ENCODE peak calls at places on chromosome 6, in eight cellular contexts. Z, G, X, W, A, T, I and J are unnamed samples.

GRCh38 chr6:76351275-76351674 is 278.8 kb upstream of the IMPG1 start:
- DNase-seq in W (no peak), A (no peak), I (no peak), Z (no peak), G (no peak), X (peak; percentile 70), T (no peak), J (no peak)

GRCh38 chr6:141401168-141401567 is 731.6 kb upstream of the GJE1 start:
- DNase-seq in G (no peak), Z (no peak), I (no peak), W (no peak), X (no peak), A (peak; percentile 50), T (no peak), J (no peak)

GRCh38 chr6:159916752-159917151 is 26.0 kb downstream of the MAS1 start:
- DNase-seq in A (no peak), I (no peak), T (peak; percentile 74), W (no peak), X (no peak), Z (no peak), G (no peak), J (no peak)

GRCh38 chr6:163182696-163183095 is 231.8 kb upstream of the QKI start:
- DNase-seq in W (no peak), I (no peak), X (no peak), Z (no peak), A (no peak), G (no peak), T (no peak), J (no peak)

GRCh38 chr6:136226027-136226673 is 24.0 kb downstream of the MTFR2 start:
- DNase-seq in W (peak; percentile 36), G (no peak), I (peak; percentile 61), T (peak; percentile 89), Z (peak; percentile 29), X (peak; percentile 67), A (peak; percentile 27), J (no peak)

GRCh38 chr6:39389372-39389767 is 66.9 kb upstream of the KCNK16 start:
- DNase-seq in G (no peak), T (no peak), W (no peak), Z (no peak), A (peak; percentile 13), I (no peak), X (peak; percentile 73), J (no peak)

GRCh38 chr6:42963855-42964605 is 3.5 kb downstream of the GNMT start:
- DNase-seq in Z (peak; percentile 20), T (no peak), W (peak; percentile 20), X (peak; percentile 96), I (no peak), G (peak; percentile 31), A (peak; percentile 25), J (no peak)

GRCh38 chr6:144816936-144817335 is 531.8 kb downstream of the UTRN start:
- DNase-seq in A (no peak), W (no peak), X (no peak), G (no peak), Z (no peak), I (no peak), T (no peak), J (no peak)

GRCh38 chr6:48560408-48560807 is 449.4 kb upstream of the PTCHD4 start:
- DNase-seq in G (no peak), T (no peak), Z (no peak), I (no peak), W (no peak), A (peak; percentile 48), X (no peak), J (no peak)

GRCh38 chr6:81401970-81402690 is 350.4 kb downstream of the TENT5A start:
- DNase-seq in X (no peak), T (no peak), Z (no peak), G (no peak), W (no peak), A (peak; percentile 90), I (no peak), J (no peak)

GRCh38 chr6:117986401-117986800 is 79.3 kb downstream of the SLC35F1 start:
- DNase-seq in Z (no peak), G (no peak), T (no peak), X (no peak), W (no peak), I (no peak), A (no peak), J (no peak)

GRCh38 chr6:9745476-9745875 is 669.4 kb downstream of the TFAP2A start:
- DNase-seq in X (no peak), Z (no peak), I (no peak), G (no peak), W (no peak), T (no peak), A (peak; percentile 39), J (no peak)

DNA sequence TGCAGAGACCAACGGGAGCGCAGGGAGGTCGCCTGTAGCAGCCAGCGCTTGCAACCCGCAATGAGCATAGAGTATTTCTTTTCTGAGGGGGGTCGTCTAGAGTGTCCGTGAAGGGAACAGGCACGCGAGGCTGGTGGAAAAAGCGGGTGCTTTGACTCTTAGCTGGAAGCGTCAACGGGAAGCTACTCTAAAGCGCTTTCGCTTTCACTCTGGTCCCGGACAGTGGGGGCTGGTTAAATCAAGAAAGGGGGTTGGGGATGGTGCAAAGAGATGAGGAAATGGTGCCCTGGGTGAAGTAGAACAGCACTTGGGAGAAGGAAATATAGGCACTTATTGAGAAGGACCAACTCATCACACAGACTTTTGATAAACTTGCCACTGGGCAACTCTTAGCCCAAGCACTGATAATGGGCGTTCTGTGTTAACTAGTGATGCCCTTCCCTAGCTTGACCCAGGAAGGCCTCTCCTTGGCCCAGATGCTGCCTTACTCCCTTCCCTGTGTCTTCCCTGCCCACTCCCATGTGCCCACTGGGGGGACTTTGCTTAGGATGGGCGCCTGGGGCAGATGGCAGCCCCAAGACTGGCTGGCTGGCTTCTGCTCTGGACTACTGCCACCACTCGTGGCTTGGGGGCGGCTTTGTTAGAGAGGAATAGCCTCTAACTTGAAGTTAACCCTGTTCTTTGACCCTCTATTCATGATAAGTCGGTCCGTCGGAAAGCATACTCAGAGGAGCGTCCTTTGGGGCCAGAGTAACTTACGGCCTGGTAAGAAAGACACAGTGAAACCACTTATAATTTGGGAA is 585 bp downstream of the PSMB9 start:
- DNase-seq in A (peak; percentile 20), Z (no peak), G (peak; percentile 79), I (peak; percentile 66), X (peak; percentile 30), T (no peak), W (peak; percentile 41), J (no peak)
- TF ChIP-seq CTCF in A (peak; percentile 1), Z (no peak), G (no peak), I (no peak), X (no peak), T (no peak), W (no peak), J (no peak)

GRCh38 chr6:165365371-165365770 is 56.0 kb upstream of the C6orf118 start:
- DNase-seq in X (no peak), W (no peak), I (no peak), Z (no peak), A (no peak), T (no peak), G (no peak), J (no peak)
- TF ChIP-seq CTCF in X (no peak), W (no peak), I (no peak), Z (no peak), A (no peak), T (no peak), G (no peak), J (no peak)

DNA sequence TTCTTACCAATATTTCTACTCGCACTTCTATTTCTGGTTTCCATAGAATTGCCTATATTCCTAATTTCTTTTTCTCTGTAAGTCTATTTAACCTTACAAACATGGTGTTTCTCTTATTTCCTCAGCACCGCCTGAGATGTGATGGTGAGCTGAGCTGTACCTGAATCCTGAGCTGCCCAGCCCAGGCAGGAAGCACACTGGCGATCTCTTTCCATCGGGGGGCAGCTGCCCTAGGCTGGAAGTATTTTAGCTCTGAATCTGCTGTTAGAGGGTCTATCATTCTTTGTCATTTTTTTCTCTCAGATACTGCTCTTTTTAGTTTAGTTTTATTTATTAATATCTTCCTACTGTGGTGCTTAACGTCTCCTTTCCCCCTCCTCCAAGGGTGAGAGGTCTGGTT is 173.4 kb upstream of the SLC35B3 start:
- DNase-seq in I (no peak), W (no peak), X (peak; percentile 51), Z (no peak), G (no peak), T (no peak), A (no peak), J (no peak)
- TF ChIP-seq CTCF in I (no peak), W (no peak), X (peak; percentile 41), Z (no peak), G (no peak), T (no peak), A (no peak), J (no peak)

GRCh38 chr6:168609914-168610490 is 169.0 kb downstream of the SMOC2 start:
- DNase-seq in Z (no peak), G (no peak), W (no peak), X (no peak), A (no peak), T (peak; percentile 52), I (no peak), J (no peak)

GRCh38 chr6:168609026-168609685 is 168.2 kb downstream of the SMOC2 start:
- DNase-seq in Z (no peak), A (no peak), W (no peak), G (no peak), T (peak; percentile 59), I (no peak), X (no peak), J (no peak)

GRCh38 chr6:168612586-168612985 is 171.6 kb downstream of the SMOC2 start:
- DNase-seq in Z (no peak), T (no peak), I (no peak), G (no peak), W (no peak), X (no peak), A (no peak), J (no peak)

GRCh38 chr6:168608113-168608400 is 167.1 kb downstream of the SMOC2 start:
- DNase-seq in T (peak; percentile 77), W (no peak), I (no peak), A (no peak), X (no peak), Z (no peak), G (no peak), J (no peak)

DNA sequence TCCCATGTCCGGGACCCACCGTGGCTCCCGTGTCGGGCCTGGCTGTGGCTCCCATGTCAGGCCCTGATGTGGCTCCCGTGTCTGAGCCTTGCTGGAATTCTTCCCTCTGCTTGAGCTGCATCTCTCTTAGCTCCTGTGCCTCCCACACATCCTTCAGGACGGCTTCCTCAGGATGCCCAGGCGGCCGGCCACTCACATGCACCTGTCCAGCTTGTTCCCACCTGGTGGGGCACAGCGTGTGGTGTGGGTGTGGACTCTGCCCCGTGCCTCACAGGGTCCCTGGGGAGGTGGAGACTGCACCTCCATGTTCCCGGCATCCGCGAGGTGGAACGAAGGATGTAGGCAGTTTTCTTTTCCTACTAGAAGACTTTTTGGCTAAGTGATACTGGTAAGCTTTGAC is 170.7 kb downstream of the SMOC2 start:
- DNase-seq in T (peak; percentile 82), X (no peak), W (no peak), Z (no peak), I (no peak), A (no peak), G (no peak), J (no peak)
- TF ChIP-seq CTCF in T (no peak), X (no peak), W (no peak), Z (no peak), I (no peak), A (no peak), G (no peak), J (no peak)